ENCODE peak calls at places on chromosomes 3 and 15, in seven cellular contexts. T is GM12865, N is cardiac muscle cell, L is A549, V is left ventricle myocardium inferior, S is prostate gland, O is astrocyte of the spinal cord. I is an unnamed sample.

GRCh38 chr15:92928351-92928750 is 28.2 kb downstream of the CHD2 start:
- DNase-seq in O (no peak), V (no peak), N (no peak), L (no peak), T (no peak), S (no peak), I (no peak)

GRCh38 chr3:18751514-18751913 is 326.4 kb upstream of the SATB1 start:
- DNase-seq in L (no peak), S (no peak), N (no peak), O (no peak), T (peak; percentile 7), V (no peak), I (no peak)

GRCh38 chr3:188978772-188979171 is 193.0 kb upstream of the TPRG1 start:
- DNase-seq in N (no peak), S (peak; percentile 48), O (peak; percentile 83), L (peak; percentile 16), T (no peak), V (no peak), I (peak; percentile 42)

GRCh38 chr15:101070502-101071273 is 151.5 kb downstream of the LRRK1 start:
- DNase-seq in V (no peak), L (no peak), O (peak; percentile 85), N (no peak), S (no peak), T (no peak), I (peak; percentile 91)

GRCh38 chr3:16203671-16204629 is 29.5 kb downstream of the GALNT15 start:
- DNase-seq in V (no peak), O (peak; percentile 35), S (no peak), T (no peak), L (no peak), N (no peak), I (peak; percentile 40)

GRCh38 chr3:100151024-100151707 is 36.9 kb upstream of the FILIP1L start:
- DNase-seq in S (no peak), L (no peak), T (no peak), O (no peak), N (no peak), V (no peak), I (no peak)

GRCh38 chr15:49832421-49832980 is 211.7 kb downstream of the DTWD1 start:
- DNase-seq in O (peak; percentile 31), V (no peak), S (peak; percentile 6), T (peak; percentile 5), N (peak; percentile 41), L (no peak), I (peak; percentile 34)

GRCh38 chr15:77002954-77003912 is 8.3 kb downstream of the PSTPIP1 start:
- DNase-seq in L (no peak), T (peak; percentile 80), N (no peak), S (no peak), O (no peak), V (peak; percentile 44), I (no peak)

GRCh38 chr3:18215639-18216038 is 209.5 kb downstream of the SATB1 start:
- DNase-seq in S (no peak), T (no peak), O (no peak), V (no peak), L (no peak), N (no peak), I (no peak)

GRCh38 chr3:188133219-188133618 is 20.7 kb upstream of the LPP start:
- DNase-seq in T (no peak), V (no peak), N (no peak), O (peak; percentile 90), L (no peak), S (no peak), I (peak; percentile 70)

GRCh38 chr3:80190051-80190450 is 422.3 kb upstream of the ROBO1 start:
- DNase-seq in O (peak; percentile 90), N (no peak), S (no peak), V (no peak), L (no peak), T (no peak), I (peak; percentile 94)

GRCh38 chr3:156820687-156821070 is 5.5 kb upstream of the LEKR1 start:
- DNase-seq in T (peak; percentile 38), L (no peak), S (no peak), N (no peak), O (peak; percentile 40), V (no peak), I (no peak)

GRCh38 chr15:37289109-37289765 is 188.9 kb upstream of the MEIS2 start:
- DNase-seq in N (peak; percentile 52), L (no peak), O (no peak), V (no peak), T (no peak), S (no peak), I (peak; percentile 28)

GRCh38 chr15:98896802-98897732 is 110.5 kb downstream of the PGPEP1L start:
- DNase-seq in L (peak; percentile 99), V (no peak), S (peak; percentile 52), N (no peak), T (no peak), O (peak; percentile 99), I (peak; percentile 99)

GRCh38 chr3:186596568-186597287 is 16.1 kb upstream of the AHSG start:
- DNase-seq in T (no peak), S (no peak), N (no peak), V (no peak), O (peak; percentile 5), L (no peak), I (peak; percentile 44)

GRCh38 chr3:58004972-58005371 is 3.2 kb upstream of the FLNB start:
- DNase-seq in N (no peak), L (no peak), T (no peak), O (peak; percentile 67), V (no peak), S (no peak), I (no peak)

GRCh38 chr3:77539014-77539413 is 499.1 kb downstream of the ROBO2 start:
- DNase-seq in O (no peak), L (no peak), T (no peak), V (no peak), N (no peak), S (no peak), I (no peak)

GRCh38 chr3:141367038-141367730 is 1.1 kb upstream of the ZBTB38 start:
- DNase-seq in V (no peak), L (no peak), O (peak; percentile 100), S (no peak), T (no peak), N (no peak), I (peak; percentile 100)

GRCh38 chr3:55629432-55629831 is 142.3 kb upstream of the WNT5A start:
- DNase-seq in V (peak; percentile 23), O (no peak), L (no peak), T (no peak), S (peak; percentile 57), N (peak; percentile 39), I (peak; percentile 11)

DNA sequence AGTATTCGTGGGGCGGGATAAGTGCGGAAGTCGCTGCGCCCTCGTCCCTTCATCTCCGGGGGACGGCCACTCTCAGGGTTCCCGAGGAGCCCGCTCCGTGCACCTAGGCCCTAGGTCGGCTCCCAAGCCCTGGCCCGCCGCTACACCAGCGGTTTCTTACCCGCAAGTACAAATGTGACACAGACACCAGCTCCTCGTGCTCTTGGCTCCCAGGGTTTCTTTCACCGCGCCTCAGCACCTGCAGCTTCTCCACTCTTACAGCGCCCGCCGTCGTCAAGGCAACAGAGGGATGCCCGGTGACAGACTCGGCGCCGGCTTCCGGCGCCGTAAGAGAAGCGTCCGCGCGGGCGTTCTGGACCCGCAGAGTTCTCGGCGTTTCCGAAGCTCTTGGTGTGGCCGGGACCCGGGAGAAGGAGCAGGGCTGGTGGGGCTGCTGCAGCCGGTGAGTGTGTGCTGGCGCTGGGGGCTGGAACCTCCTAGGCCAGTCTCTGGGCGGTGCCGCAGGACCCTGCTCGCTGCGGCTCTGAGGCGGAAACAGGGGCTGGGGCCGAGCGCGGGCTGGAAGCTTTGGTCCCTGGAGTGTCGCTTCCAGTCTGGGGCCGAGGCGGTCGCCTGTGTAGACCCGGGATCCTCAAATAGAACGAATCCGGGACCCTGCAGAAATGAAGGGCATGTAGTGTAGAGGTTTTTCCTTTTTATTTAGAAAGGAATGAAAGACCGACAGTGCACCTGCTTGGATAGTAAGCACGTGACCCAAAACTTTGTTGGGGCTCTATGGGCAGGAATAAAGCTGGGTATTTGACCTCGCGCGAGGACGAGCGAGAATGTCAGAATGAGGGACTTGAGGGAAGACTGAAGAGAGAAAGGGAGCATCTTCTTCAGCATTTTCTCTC is 155.4 kb upstream of the GOLGA6L4 start:
- DNase-seq in N (peak; percentile 70), O (peak; percentile 13), T (peak; percentile 79), V (peak; percentile 16), L (no peak), S (peak; percentile 5), I (peak; percentile 12)
- H3K4me3 ChIP-seq in N (peak overlapping the region; percentile 79), O (peak overlapping the region; percentile 41), T (peak overlapping the region; percentile 81), V (peak overlapping the region; percentile 64), L (peak overlapping the region; percentile 29), S (peak overlapping the region; percentile 22), I (peak overlapping the region; percentile 42)

GRCh38 chr15:35583863-35584528 is 38.0 kb upstream of the DPH6 start:
- DNase-seq in O (peak; percentile 19), N (peak; percentile 59), T (no peak), V (no peak), S (no peak), L (no peak), I (peak; percentile 37)
- TF ChIP-seq CTCF in O (no peak), N (no peak), T (no peak), V (no peak), S (no peak), L (no peak), I (no peak)

DNA sequence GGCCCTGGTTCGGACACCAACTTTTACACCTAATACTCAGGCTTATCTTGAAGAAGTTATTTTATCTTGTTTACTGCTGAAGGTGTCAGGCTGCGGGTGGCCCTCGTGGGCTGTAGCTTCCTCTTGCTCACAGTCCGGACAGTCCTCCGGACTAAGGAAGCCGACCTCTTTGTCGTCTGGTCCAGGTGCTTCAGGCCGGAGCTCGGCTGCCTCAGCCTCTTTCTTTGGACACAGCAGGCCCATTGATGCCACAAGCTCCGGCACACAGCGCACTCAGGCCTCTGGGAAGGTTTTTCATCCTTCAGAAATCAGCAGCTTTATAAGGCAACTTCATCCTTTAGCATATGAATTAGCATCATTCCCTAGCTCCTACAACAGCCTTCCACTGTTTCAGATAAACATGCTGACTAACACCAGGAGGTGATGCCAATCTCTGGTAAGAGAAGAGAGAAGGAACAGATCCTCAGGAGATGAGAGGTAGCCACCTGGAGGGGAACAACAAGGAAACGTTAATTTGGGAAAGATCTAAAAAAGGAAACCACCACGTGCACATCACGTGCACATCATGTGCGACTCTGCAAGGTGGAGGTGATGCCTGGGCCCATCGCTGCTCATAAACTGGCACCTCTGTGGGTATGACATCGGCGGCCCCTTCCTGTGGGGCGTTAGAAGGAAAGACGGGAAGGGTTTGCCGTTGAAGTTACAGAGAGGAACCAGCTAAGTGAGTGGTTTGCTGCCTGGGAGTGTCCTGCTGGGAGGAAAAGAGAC is 4.4 kb upstream of the CHAC1 start:
- DNase-seq in O (no peak), L (no peak), V (no peak), S (no peak), T (no peak), N (no peak), I (no peak)
- H3K4me3 ChIP-seq in O (no peak overlapping the region), L (no peak overlapping the region), V (no peak overlapping the region), S (no peak overlapping the region), T (no peak overlapping the region), N (no peak overlapping the region), I (no peak overlapping the region)

DNA sequence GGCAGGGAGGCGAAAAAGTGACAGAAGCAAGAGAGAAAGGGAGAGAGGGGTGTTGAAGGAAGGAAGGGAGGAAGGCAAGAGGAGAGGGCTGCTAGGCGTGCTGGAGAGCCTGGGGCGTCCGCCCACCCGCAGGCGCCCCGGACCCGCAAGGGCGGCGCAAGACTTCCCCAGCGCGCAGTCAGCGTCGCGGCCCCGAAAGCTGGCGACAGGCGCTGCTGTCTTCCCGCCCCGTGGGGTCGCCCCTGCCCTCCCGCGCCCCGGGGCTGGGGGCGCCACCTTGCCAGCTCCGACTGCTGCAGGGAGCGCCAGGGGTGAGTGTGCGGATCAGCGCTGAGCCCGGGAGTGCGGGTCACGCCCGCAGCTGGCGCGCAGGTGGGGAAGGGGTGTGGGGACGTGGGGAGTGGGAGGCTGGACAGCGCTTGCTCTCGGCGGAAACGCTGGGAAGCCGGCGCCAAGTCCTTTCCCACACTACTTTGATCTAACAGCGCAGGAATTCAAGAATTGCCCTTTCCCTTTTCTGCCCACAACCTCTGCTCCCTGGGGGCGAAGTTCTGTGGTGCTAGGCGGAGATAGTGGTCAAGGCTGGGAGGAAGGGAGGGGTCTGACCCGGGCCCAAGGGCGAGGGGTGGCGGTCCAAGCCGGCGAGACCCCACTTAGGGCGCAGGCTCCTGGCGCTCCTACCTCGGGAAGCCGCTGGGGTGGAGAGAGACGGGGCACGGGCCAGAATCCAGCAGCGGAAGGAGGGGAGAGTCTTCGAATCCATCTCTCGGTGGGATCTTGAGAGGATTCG is 266.1 kb downstream of the CGGBP1 start:
- DNase-seq in S (no peak), N (peak; percentile 66), O (no peak), T (no peak), L (peak; percentile 20), V (no peak), I (no peak)
- TF ChIP-seq CTCF in S (no peak), N (no peak), O (no peak), T (no peak), L (peak; percentile 33), V (no peak), I (no peak)

I was measured in fibroblast of pulmonary artery.